ENCODE peak calls at places on chromosomes 13 and 19, in seven cellular contexts. One of them, this sample, is unnamed.

GRCh38 chr19:49613374-49613773 is 22.4 kb downstream of the PRR12 start:
- DNase-seq in SK-N-SH: no peak
- DNase-seq in GM12878: no peak
- DNase-seq in H1: no peak
- DNase-seq in K562: no peak
- DNase-seq in HCT116: no peak
- DNase-seq in HepG2: no peak
- DNase-seq in this sample: no peak

GRCh38 chr13:39313721-39314120 is 275.5 kb downstream of the NHLRC3 start:
- DNase-seq in HCT116: no peak
- DNase-seq in H1: no peak
- DNase-seq in GM12878: no peak
- DNase-seq in HepG2: no peak
- DNase-seq in K562: no peak
- DNase-seq in SK-N-SH: no peak
- DNase-seq in this sample: no peak

GRCh38 chr13:31587696-31588266 is 151.5 kb upstream of the RXFP2 start:
- DNase-seq in HCT116: no peak
- DNase-seq in SK-N-SH: no peak
- DNase-seq in GM12878: no peak
- DNase-seq in H1: no peak
- DNase-seq in K562: no peak
- DNase-seq in HepG2: no peak
- DNase-seq in this sample: no peak

GRCh38 chr19:4057913-4058695 is 8.6 kb downstream of the ZBTB7A start:
- DNase-seq in SK-N-SH: no peak
- DNase-seq in H1: no peak
- DNase-seq in GM12878: no peak
- DNase-seq in HepG2: peak; percentile 90
- DNase-seq in HCT116: peak; percentile 42
- DNase-seq in K562: peak; percentile 82
- DNase-seq in this sample: no peak

GRCh38 chr19:3146677-3147100 is 10.9 kb downstream of the GNA15 start:
- DNase-seq in H1: peak; percentile 96
- DNase-seq in SK-N-SH: peak; percentile 79
- DNase-seq in HCT116: no peak
- DNase-seq in HepG2: peak; percentile 21
- DNase-seq in GM12878: no peak
- DNase-seq in K562: peak; percentile 72
- DNase-seq in this sample: no peak

GRCh38 chr19:1445932-1446712 is 3.8 kb upstream of the APC2 start:
- DNase-seq in K562: peak; percentile 94
- DNase-seq in HCT116: no peak
- DNase-seq in H1: peak; percentile 77
- DNase-seq in SK-N-SH: peak; percentile 99
- DNase-seq in GM12878: no peak
- DNase-seq in HepG2: no peak
- DNase-seq in this sample: peak; percentile 66

GRCh38 chr19:13153627-13154240 is 3.5 kb downstream of the IER2 start:
- DNase-seq in GM12878: no peak
- DNase-seq in K562: peak; percentile 60
- DNase-seq in HepG2: no peak
- DNase-seq in H1: no peak
- DNase-seq in HCT116: no peak
- DNase-seq in SK-N-SH: no peak
- DNase-seq in this sample: peak; percentile 34

GRCh38 chr13:108816381-108816780 is 187.0 kb downstream of the MYO16 start:
- DNase-seq in SK-N-SH: no peak
- DNase-seq in K562: peak; percentile 12
- DNase-seq in GM12878: no peak
- DNase-seq in HepG2: no peak
- DNase-seq in HCT116: no peak
- DNase-seq in H1: no peak
- DNase-seq in this sample: no peak

GRCh38 chr19:55454787-55455243 is 6.6 kb downstream of the ISOC2 start:
- DNase-seq in HepG2: peak; percentile 34
- DNase-seq in GM12878: no peak
- DNase-seq in HCT116: no peak
- DNase-seq in H1: peak; percentile 83
- DNase-seq in SK-N-SH: peak; percentile 73
- DNase-seq in K562: no peak
- DNase-seq in this sample: peak; percentile 80

GRCh38 chr19:52687658-52688057 is 47.2 kb downstream of the ZNF611 start:
- DNase-seq in GM12878: no peak
- DNase-seq in H1: no peak
- DNase-seq in SK-N-SH: no peak
- DNase-seq in HepG2: no peak
- DNase-seq in HCT116: no peak
- DNase-seq in K562: no peak
- DNase-seq in this sample: no peak

GRCh38 chr13:40191186-40191980 is 475.1 kb downstream of the FOXO1 start:
- DNase-seq in H1: no peak
- DNase-seq in HCT116: no peak
- DNase-seq in K562: no peak
- DNase-seq in GM12878: no peak
- DNase-seq in SK-N-SH: no peak
- DNase-seq in HepG2: no peak
- DNase-seq in this sample: no peak

GRCh38 chr13:30293995-30294394 is 13.4 kb downstream of the KATNAL1 start:
- DNase-seq in K562: no peak
- DNase-seq in SK-N-SH: no peak
- DNase-seq in GM12878: no peak
- DNase-seq in HepG2: no peak
- DNase-seq in H1: no peak
- DNase-seq in HCT116: no peak
- DNase-seq in this sample: no peak

GRCh38 chr13:100721885-100722512 is 47.4 kb upstream of the TMTC4 start:
- DNase-seq in SK-N-SH: peak; percentile 63
- DNase-seq in H1: peak; percentile 82
- DNase-seq in K562: peak; percentile 41
- DNase-seq in GM12878: no peak
- DNase-seq in HCT116: peak; percentile 37
- DNase-seq in HepG2: peak; percentile 50
- DNase-seq in this sample: peak; percentile 65

GRCh38 chr19:371501-372160 is 27.0 kb upstream of the MIER2 start:
- DNase-seq in GM12878: no peak
- DNase-seq in HepG2: no peak
- DNase-seq in K562: no peak
- DNase-seq in H1: no peak
- DNase-seq in SK-N-SH: peak; percentile 72
- DNase-seq in HCT116: no peak
- DNase-seq in this sample: no peak

GRCh38 chr19:40605201-40605971 is 4.2 kb downstream of the LTBP4 start:
- DNase-seq in HCT116: peak; percentile 78
- DNase-seq in K562: peak; percentile 63
- DNase-seq in SK-N-SH: peak; percentile 78
- DNase-seq in HepG2: peak; percentile 22
- DNase-seq in H1: peak; percentile 81
- DNase-seq in GM12878: peak; percentile 48
- DNase-seq in this sample: peak; percentile 96

GRCh38 chr13:44068737-44069136 is 189.0 kb downstream of the LACC1 start:
- DNase-seq in SK-N-SH: no peak
- DNase-seq in K562: no peak
- DNase-seq in GM12878: no peak
- DNase-seq in HCT116: peak; percentile 13
- DNase-seq in HepG2: no peak
- DNase-seq in H1: no peak
- DNase-seq in this sample: no peak

GRCh38 chr19:4014541-4015491 is 7.3 kb downstream of the PIAS4 start:
- DNase-seq in HCT116: no peak
- DNase-seq in K562: peak; percentile 64
- DNase-seq in SK-N-SH: peak; percentile 70
- DNase-seq in GM12878: no peak
- DNase-seq in HepG2: no peak
- DNase-seq in H1: peak; percentile 87
- DNase-seq in this sample: peak; percentile 46

GRCh38 chr19:16988661-16989060 is 37.9 kb downstream of the CPAMD8 start:
- DNase-seq in SK-N-SH: no peak
- DNase-seq in K562: no peak
- DNase-seq in H1: no peak
- DNase-seq in HepG2: no peak
- DNase-seq in GM12878: no peak
- DNase-seq in HCT116: no peak
- DNase-seq in this sample: no peak

GRCh38 chr13:75556961-75557360 is 7.4 kb downstream of the UCHL3 start:
- DNase-seq in HepG2: no peak
- DNase-seq in GM12878: no peak
- DNase-seq in HCT116: no peak
- DNase-seq in K562: no peak
- DNase-seq in H1: no peak
- DNase-seq in SK-N-SH: no peak
- DNase-seq in this sample: no peak

DNA sequence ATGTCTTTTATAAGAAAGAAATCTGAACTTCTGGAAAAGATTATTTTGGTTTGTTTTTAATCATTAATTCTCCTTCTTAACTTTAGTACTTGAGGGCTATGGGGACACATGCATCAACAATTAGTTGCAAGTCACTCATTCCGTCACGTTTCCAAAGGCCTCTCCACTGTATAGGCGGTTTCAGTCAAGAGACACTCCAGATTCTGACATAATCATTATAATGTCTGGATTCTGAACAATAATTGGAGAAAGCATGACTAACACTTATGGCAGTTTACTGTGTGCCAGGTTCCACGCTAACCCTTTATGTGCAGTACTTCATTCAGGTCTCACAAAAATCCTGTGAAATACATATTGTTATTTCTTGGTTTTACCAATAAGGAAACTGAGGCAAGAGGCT is 71.9 kb downstream of the TNFRSF19 start:
- DNase-seq in HCT116: no peak
- DNase-seq in K562: no peak
- DNase-seq in HepG2: no peak
- DNase-seq in SK-N-SH: no peak
- DNase-seq in GM12878: no peak
- DNase-seq in H1: no peak
- DNase-seq in this sample: no peak
- TF ChIP-seq JUND in HCT116: no peak
- TF ChIP-seq JUND in K562: no peak
- TF ChIP-seq JUND in HepG2: no peak
- TF ChIP-seq JUND in SK-N-SH: no peak
- TF ChIP-seq JUND in GM12878: no peak
- TF ChIP-seq JUND in H1: no peak
- TF ChIP-seq JUND in this sample: no peak

GRCh38 chr19:29533578-29534544 is 8.1 kb downstream of the VSTM2B start:
- DNase-seq in HepG2: no peak
- DNase-seq in H1: peak; percentile 14
- DNase-seq in SK-N-SH: no peak
- DNase-seq in HCT116: no peak
- DNase-seq in GM12878: no peak
- DNase-seq in K562: no peak
- DNase-seq in this sample: no peak
- TF ChIP-seq JUND in HepG2: no peak
- TF ChIP-seq JUND in H1: no peak
- TF ChIP-seq JUND in SK-N-SH: no peak
- TF ChIP-seq JUND in HCT116: no peak
- TF ChIP-seq JUND in GM12878: no peak
- TF ChIP-seq JUND in K562: no peak
- TF ChIP-seq JUND in this sample: no peak

DNA sequence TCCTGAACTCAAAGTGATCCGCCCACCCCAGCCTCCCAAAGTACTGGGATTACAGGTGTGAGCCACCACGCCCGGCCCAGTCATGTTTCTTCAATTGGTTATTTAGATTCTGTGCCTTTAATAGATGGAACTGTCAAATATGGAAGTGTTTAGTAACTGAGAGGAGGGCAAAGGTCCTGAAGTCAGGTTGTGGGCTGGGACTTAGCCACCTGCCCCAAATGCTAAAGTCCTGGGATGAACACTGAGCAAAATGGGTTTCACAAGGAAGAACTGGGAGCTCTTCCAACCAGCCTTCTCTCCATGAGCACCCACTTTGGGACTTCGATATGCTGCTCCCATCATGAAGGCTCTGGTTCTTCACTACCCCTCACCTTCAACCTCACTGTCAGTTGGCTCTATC is 21.7 kb downstream of the AKAP8 start:
- DNase-seq in K562: no peak
- DNase-seq in HepG2: no peak
- DNase-seq in H1: no peak
- DNase-seq in SK-N-SH: no peak
- DNase-seq in HCT116: no peak
- DNase-seq in GM12878: no peak
- DNase-seq in this sample: no peak
- TF ChIP-seq JUND in K562: no peak
- TF ChIP-seq JUND in HepG2: no peak
- TF ChIP-seq JUND in H1: no peak
- TF ChIP-seq JUND in SK-N-SH: no peak
- TF ChIP-seq JUND in HCT116: no peak
- TF ChIP-seq JUND in GM12878: no peak
- TF ChIP-seq JUND in this sample: no peak

GRCh38 chr13:102830646-102831045 is 15.2 kb upstream of the ERCC5 start:
- DNase-seq in SK-N-SH: no peak
- DNase-seq in H1: no peak
- DNase-seq in K562: no peak
- DNase-seq in HepG2: peak; percentile 73
- DNase-seq in GM12878: no peak
- DNase-seq in HCT116: no peak
- DNase-seq in this sample: no peak
- TF ChIP-seq JUND in SK-N-SH: no peak
- TF ChIP-seq JUND in H1: no peak
- TF ChIP-seq JUND in K562: no peak
- TF ChIP-seq JUND in HepG2: no peak
- TF ChIP-seq JUND in GM12878: no peak
- TF ChIP-seq JUND in HCT116: no peak
- TF ChIP-seq JUND in this sample: no peak

GRCh38 chr19:45558399-45558878 is 26.2 kb downstream of the OPA3 start:
- DNase-seq in K562: peak; percentile 76
- DNase-seq in HepG2: peak; percentile 73
- DNase-seq in HCT116: peak; percentile 81
- DNase-seq in SK-N-SH: peak; percentile 66
- DNase-seq in GM12878: no peak
- DNase-seq in H1: peak; percentile 79
- DNase-seq in this sample: peak; percentile 36
- TF ChIP-seq JUND in K562: no peak
- TF ChIP-seq JUND in HepG2: no peak
- TF ChIP-seq JUND in HCT116: no peak
- TF ChIP-seq JUND in SK-N-SH: no peak
- TF ChIP-seq JUND in GM12878: no peak
- TF ChIP-seq JUND in H1: peak; percentile 51
- TF ChIP-seq JUND in this sample: no peak

DNA sequence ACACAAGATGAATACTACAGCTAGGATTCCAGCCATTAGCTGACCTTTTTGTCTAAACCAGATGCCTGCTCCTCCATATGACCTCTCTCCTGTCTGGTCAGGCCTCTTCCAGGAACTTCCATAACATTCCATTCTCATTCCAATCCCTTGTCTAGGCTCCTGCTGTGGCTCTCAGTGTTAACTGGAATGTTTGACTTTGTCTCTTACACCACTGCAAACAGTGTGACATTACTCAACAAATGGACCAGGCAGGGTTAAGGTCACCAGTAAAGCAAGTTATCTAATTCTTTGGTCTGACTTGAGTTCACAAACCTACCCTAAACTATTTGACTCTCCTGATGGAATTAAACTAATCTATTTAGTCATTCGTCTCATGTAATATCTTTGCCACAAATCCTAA is 2.1 kb upstream of the GPC6 start:
- DNase-seq in HepG2: peak; percentile 99
- DNase-seq in HCT116: no peak
- DNase-seq in H1: no peak
- DNase-seq in K562: no peak
- DNase-seq in GM12878: no peak
- DNase-seq in SK-N-SH: no peak
- DNase-seq in this sample: no peak
- TF ChIP-seq JUND in HepG2: peak; percentile 84
- TF ChIP-seq JUND in HCT116: no peak
- TF ChIP-seq JUND in H1: no peak
- TF ChIP-seq JUND in K562: no peak
- TF ChIP-seq JUND in GM12878: no peak
- TF ChIP-seq JUND in SK-N-SH: no peak
- TF ChIP-seq JUND in this sample: no peak

This sample was measured in T47D.